ENCODE peak calls at places on chromosomes 11 and 22, in ten cellular contexts. H is A549, Z is left lung, E is heart left ventricle, B is brain microvascular endothelial cell, I is fibroblast of mammary gland, T is tibial nerve, G is left ventricle myocardium inferior, Q is neural progenitor cell, F is dorsolateral prefrontal cortex. C is an unnamed sample.

GRCh38 chr11:100949443-100949842 is 180.2 kb downstream of the PGR start:
- DNase-seq in H (no peak), Z (no peak), E (no peak), B (no peak), I (no peak), T (no peak), G (no peak), Q (no peak), F (no peak), C (no peak)

GRCh38 chr11:126153999-126154398 is 57.5 kb downstream of the RPUSD4 start:
- DNase-seq in H (no peak), Z (no peak), E (no peak), B (no peak), I (peak), T (no peak), G (no peak), Q (peak), F (no peak), C (no peak)

GRCh38 chr11:93444671-93445073 is 98.5 kb downstream of the SMCO4 start:
- DNase-seq in H (no peak), Z (no peak), E (no peak), B (peak), I (peak), T (no peak), G (no peak), Q (peak), F (no peak), C (peak)

GRCh38 chr11:122036022-122036421 is 80.0 kb downstream of the BLID start:
- DNase-seq in H (no peak), Z (no peak), E (no peak), B (peak), I (peak), T (no peak), G (no peak), Q (no peak), F (no peak), C (no peak)

GRCh38 chr11:1233351-1234053 is 10.6 kb downstream of the MUC5B start:
- DNase-seq in H (no peak), Z (no peak), E (peak), B (no peak), I (no peak), T (no peak), G (peak), Q (no peak), F (no peak), C (peak)

GRCh38 chr11:70430671-70431574 is 32.6 kb downstream of the CTTN start:
- DNase-seq in H (no peak), Z (no peak), E (no peak), B (no peak), I (no peak), T (no peak), G (no peak), Q (no peak), F (no peak), C (no peak)

GRCh38 chr11:35146711-35147110 is 7.7 kb downstream of the CD44 start:
- DNase-seq in H (no peak), Z (no peak), E (no peak), B (no peak), I (no peak), T (no peak), G (no peak), Q (no peak), F (no peak), C (no peak)

GRCh38 chr22:39940757-39941305 is 19.4 kb upstream of the TMA7B start:
- DNase-seq in H (no peak), Z (no peak), E (no peak), B (no peak), I (peak), T (no peak), G (no peak), Q (no peak), F (no peak), C (no peak)

GRCh38 chr11:76700177-76701100 is 29.9 kb upstream of the LRRC32 start:
- DNase-seq in H (peak), Z (no peak), E (peak), B (peak), I (peak), T (peak), G (no peak), Q (no peak), F (no peak), C (no peak)

GRCh38 chr22:44351685-44352377 is 39.1 kb upstream of the SHISAL1 start:
- DNase-seq in H (peak), Z (no peak), E (no peak), B (peak), I (peak), T (no peak), G (no peak), Q (peak), F (no peak), C (peak)

GRCh38 chr11:126578021-126578420 is 222.5 kb downstream of the ST3GAL4 start:
- DNase-seq in H (no peak), Z (no peak), E (no peak), B (no peak), I (no peak), T (no peak), G (no peak), Q (no peak), F (no peak), C (no peak)

GRCh38 chr11:40274017-40274416 is 1185.4 kb downstream of the LRRC4C start:
- DNase-seq in H (no peak), Z (no peak), E (no peak), B (peak), I (no peak), T (peak), G (no peak), Q (no peak), F (no peak), C (no peak)

DNA sequence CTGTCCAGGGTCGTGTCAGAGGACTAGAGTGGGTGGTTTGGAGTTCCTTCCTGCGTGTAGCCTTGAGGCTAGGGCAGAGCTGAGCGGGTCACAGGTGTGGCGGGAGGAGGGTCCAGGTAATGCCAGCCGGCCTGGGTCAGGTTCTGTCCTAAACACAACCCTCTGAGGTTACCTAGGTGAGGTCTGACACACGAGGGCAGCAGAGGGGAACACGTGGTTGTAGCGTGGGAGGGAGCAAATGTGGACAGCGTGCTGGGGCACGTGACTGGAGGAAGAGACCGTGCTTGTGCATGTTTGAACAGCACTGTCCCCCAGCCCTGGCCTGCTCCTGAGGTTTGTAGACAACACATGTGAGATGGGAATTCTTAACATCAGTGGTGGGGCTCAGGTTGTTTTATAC is 13.1 kb downstream of the MOV10L1 start:
- DNase-seq in H (peak), Z (no peak), E (no peak), B (no peak), I (no peak), T (no peak), G (no peak), Q (no peak), F (no peak), C (no peak)
- TF ChIP-seq CTCF in H (no peak), Z (no peak), E (no peak), B (no peak), I (no peak), T (no peak), G (no peak), Q (no peak), F (no peak), C (no peak)

GRCh38 chr11:8333431-8334401 is 70.0 kb upstream of the LMO1 start:
- DNase-seq in H (peak), Z (no peak), E (no peak), B (peak), I (peak), T (no peak), G (no peak), Q (peak), F (no peak), C (no peak)
- TF ChIP-seq CTCF in H (no peak), Z (no peak), E (no peak), B (no peak), I (no peak), T (no peak), G (no peak), Q (no peak), F (no peak), C (no peak)

DNA sequence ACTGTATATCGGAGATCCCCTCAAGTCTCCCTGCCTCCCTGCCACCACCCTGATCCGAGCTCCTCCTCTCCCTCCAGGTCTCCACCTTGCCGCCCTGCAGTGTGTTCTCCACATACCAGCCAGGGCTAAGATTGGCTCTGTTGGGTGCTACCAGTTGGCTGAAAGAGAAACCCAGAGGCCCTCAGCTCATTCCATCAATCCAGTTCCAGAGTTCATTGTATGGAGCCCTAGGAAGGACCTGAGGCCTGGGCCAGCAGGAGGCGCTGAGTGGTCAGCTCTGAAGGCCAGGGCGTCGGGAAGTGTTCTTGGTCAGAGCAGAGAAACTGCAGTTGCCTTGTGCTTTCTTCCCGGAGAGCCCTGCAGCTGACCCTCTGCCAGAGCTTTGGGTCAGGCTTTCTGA is 2.2 kb upstream of the TOP3B start:
- DNase-seq in H (peak), Z (no peak), E (no peak), B (peak), I (peak), T (no peak), G (no peak), Q (peak), F (no peak), C (peak)
- TF ChIP-seq CTCF in H (no peak), Z (no peak), E (no peak), B (peak), I (peak), T (no peak), G (peak), Q (peak), F (no peak), C (peak)

GRCh38 chr22:22591348-22592299 is 32.6 kb upstream of the PRAME start:
- DNase-seq in H (peak), Z (no peak), E (no peak), B (no peak), I (peak), T (no peak), G (no peak), Q (no peak), F (peak), C (no peak)
- TF ChIP-seq CTCF in H (no peak), Z (no peak), E (no peak), B (peak), I (no peak), T (no peak), G (no peak), Q (no peak), F (no peak), C (peak)

DNA sequence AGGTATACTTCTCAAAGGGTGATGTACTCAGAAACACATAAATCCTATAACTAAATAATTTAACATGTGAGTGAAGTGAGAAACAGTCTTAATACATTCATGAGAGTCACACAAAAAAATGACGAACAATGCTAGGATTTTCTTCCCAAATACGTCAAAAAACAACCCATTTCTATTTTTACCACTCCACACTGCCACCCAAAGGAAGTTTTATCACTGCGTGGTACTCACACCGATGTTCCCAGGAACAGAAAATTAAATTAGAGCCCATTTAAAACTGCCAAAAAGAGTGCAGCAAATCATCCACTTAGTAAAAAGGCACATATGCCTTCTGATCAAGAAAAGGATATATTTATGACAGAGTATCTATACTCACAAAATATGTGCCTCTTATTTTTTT is 710.9 kb upstream of the FAT3 start:
- DNase-seq in H (peak), Z (no peak), E (no peak), B (peak), I (no peak), T (no peak), G (no peak), Q (peak), F (no peak), C (no peak)
- TF ChIP-seq CTCF in H (peak), Z (no peak), E (no peak), B (peak), I (no peak), T (no peak), G (peak), Q (peak), F (no peak), C (no peak)

DNA sequence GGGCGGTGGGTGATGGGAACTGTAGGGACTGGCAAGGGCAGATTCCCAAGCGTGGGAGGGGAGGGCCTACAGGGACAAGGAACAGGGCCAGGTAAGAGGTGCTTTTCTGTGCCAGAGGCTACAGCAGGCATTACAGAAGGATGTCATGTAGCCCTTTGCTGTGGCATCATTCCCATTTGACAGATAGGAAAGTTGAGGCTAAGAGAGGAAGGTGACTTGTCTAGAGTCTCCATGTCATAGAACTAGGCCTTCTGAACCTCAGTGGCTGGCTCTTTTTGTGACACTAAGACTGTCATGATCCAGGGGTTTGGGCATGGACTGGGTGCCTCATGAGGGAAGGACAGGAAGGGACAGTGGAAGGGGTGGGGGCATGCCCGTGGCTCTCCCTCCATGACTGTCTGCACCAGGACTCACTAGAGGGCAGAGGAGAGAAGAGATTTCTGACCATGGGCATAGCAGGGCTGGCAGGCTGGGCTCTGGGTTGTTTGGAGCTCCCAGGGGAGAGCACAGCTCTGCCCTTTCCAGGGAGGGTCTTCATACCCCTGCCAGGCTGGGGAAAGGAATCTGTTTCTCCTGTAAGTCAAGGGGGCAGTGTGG is 3.2 kb downstream of the MMP11 start:
- DNase-seq in H (peak), Z (no peak), E (no peak), B (no peak), I (no peak), T (no peak), G (no peak), Q (no peak), F (no peak), C (no peak)
- TF ChIP-seq CTCF in H (no peak), Z (no peak), E (no peak), B (no peak), I (no peak), T (no peak), G (no peak), Q (no peak), F (no peak), C (no peak)

DNA sequence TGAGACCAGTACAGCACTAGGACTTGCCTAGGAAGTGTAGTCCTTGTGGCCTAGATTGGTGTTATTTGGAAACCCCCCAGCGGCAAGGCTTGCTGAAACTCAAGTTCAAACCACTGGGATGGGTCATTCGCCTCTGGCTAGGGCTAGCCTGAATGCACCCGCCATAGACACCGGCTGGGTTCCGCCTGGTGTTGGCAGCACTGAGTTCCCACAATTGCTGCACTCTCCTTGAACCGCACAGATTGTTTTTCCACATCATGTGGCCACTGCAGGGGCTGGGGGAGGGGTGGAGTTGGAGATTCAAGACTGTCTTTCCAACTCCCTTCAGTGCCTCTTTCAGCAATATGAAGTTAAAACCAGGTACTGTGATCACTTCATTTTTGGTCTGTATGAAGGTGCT is 43.1 kb downstream of the CCDC73 start:
- DNase-seq in H (no peak), Z (no peak), E (no peak), B (no peak), I (no peak), T (no peak), G (no peak), Q (no peak), F (no peak), C (no peak)
- TF ChIP-seq CTCF in H (no peak), Z (no peak), E (no peak), B (no peak), I (no peak), T (no peak), G (no peak), Q (no peak), F (no peak), C (no peak)

DNA sequence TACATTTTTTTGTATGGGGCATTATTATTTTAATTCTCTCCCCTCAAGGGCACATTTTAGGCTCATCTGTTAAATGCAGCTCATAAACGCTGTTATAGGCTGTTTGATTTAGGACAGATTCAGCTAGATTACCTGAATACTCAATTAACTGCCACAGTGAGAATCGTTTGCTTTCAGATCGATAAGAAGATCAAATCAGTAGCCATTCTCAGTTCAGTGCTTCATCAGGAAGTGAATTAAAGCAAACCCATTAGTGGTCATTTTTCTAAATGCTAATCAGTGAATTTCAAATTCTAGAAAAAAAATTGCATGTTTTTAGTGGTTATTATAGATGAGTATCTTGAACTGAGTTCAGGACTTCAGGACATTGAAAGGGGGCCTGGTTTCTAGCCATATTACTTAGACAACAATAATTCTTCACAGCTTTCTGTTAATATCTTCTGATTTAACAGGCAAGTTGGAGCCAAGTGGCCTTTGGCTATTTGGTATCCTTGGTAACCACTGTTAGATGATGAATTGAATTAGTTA is 18.6 kb downstream of the SYT9 start:
- DNase-seq in H (no peak), Z (no peak), E (no peak), B (no peak), I (no peak), T (no peak), G (no peak), Q (no peak), F (no peak), C (no peak)
- TF ChIP-seq CTCF in H (no peak), Z (no peak), E (no peak), B (no peak), I (no peak), T (no peak), G (no peak), Q (no peak), F (no peak), C (no peak)

GRCh38 chr11:31160504-31161422 is 208.8 kb downstream of the DCDC1 start:
- DNase-seq in H (peak), Z (no peak), E (no peak), B (no peak), I (peak), T (no peak), G (no peak), Q (peak), F (no peak), C (no peak)
- TF ChIP-seq CTCF in H (no peak), Z (peak), E (no peak), B (peak), I (peak), T (no peak), G (peak), Q (peak), F (peak), C (peak)

C was measured in glutamatergic neuron.